ENCODE peak calls at places on chromosome 15, in five cellular contexts. X is heart left ventricle, Z is adrenal gland, E is hepatocyte, M is lung. S is an unnamed sample. For H3K4me1, the result is how much of the 10 kb centered on the place peaks cover.

GRCh38 chr15:62989366-62990055 is 53.0 kb upstream of the TPM1 start:
- DNase-seq in M (no peak), E (no peak), X (no peak), Z (no peak), S (no peak)

GRCh38 chr15:76204916-76205460 is 106.3 kb downstream of the ETFA start:
- DNase-seq in M (no peak), X (no peak), Z (no peak), E (no peak), S (no peak)

GRCh38 chr15:67809441-67809840 is 15.9 kb upstream of the SKOR1 start:
- DNase-seq in E (no peak), Z (no peak), M (no peak), X (no peak), S (no peak)

GRCh38 chr15:78364233-78364632 is 24.1 kb downstream of the CRABP1 start:
- DNase-seq in Z (no peak), E (peak), M (no peak), X (no peak), S (no peak)

GRCh38 chr15:45454825-45455224 is 67.7 kb downstream of the SLC30A4 start:
- DNase-seq in E (peak), M (peak), Z (peak), X (peak), S (peak)

GRCh38 chr15:67799801-67800205 is 25.5 kb upstream of the SKOR1 start:
- DNase-seq in M (no peak), E (no peak), X (no peak), Z (no peak), S (no peak)

GRCh38 chr15:38072507-38073277 is 138.3 kb downstream of the TMCO5A start:
- DNase-seq in E (peak), Z (peak), X (peak), M (peak), S (peak)

GRCh38 chr15:72319360-72319984 is 485 bp downstream of the CELF6 start:
- DNase-seq in Z (peak), E (peak), X (peak), M (peak), S (peak)

GRCh38 chr15:65551183-65551582 is 20.9 kb downstream of the HACD3 start:
- DNase-seq in M (no peak), Z (no peak), E (no peak), X (no peak), S (no peak)

GRCh38 chr15:100284701-100285100 is 57.1 kb downstream of the ADAMTS17 start:
- DNase-seq in M (peak), E (peak), Z (no peak), X (peak), S (peak)

GRCh38 chr15:80549712-80550111 is 145.4 kb upstream of the ABHD17C start:
- DNase-seq in Z (no peak), M (no peak), E (no peak), X (no peak), S (no peak)

GRCh38 chr15:41888662-41889253 is 5.1 kb downstream of the SPTBN5 start:
- DNase-seq in E (no peak), Z (no peak), X (no peak), M (no peak), S (no peak)

GRCh38 chr15:44084171-44084570 is 110.9 kb downstream of the FRMD5 start:
- DNase-seq in M (no peak), X (no peak), E (no peak), Z (no peak), S (no peak)

GRCh38 chr15:40310001-40310959 is 2.5 kb upstream of the PLCB2 start:
- DNase-seq in X (peak), M (peak), Z (peak), E (peak), S (peak)

GRCh38 chr15:81514769-81515168 is 140.8 kb upstream of the TMC3 start:
- DNase-seq in Z (no peak), X (no peak), M (no peak), E (no peak), S (no peak)

GRCh38 chr15:101201411-101202174 is 50.3 kb downstream of the CHSY1 start:
- DNase-seq in Z (peak), E (peak), X (peak), M (peak), S (peak)

GRCh38 chr15:61521961-61522360 is 292.9 kb upstream of the RORA start:
- DNase-seq in Z (no peak), E (no peak), M (no peak), X (no peak), S (no peak)

GRCh38 chr15:61522375-61522774 is 293.3 kb upstream of the RORA start:
- DNase-seq in E (no peak), Z (no peak), X (no peak), M (no peak), S (no peak)

GRCh38 chr15:61527836-61528589 is 298.9 kb upstream of the RORA start:
- DNase-seq in M (no peak), Z (no peak), E (no peak), X (no peak), S (no peak)

GRCh38 chr15:61528590-61528929 is 299.5 kb upstream of the RORA start:
- DNase-seq in E (no peak), Z (no peak), X (no peak), M (no peak), S (no peak)

DNA sequence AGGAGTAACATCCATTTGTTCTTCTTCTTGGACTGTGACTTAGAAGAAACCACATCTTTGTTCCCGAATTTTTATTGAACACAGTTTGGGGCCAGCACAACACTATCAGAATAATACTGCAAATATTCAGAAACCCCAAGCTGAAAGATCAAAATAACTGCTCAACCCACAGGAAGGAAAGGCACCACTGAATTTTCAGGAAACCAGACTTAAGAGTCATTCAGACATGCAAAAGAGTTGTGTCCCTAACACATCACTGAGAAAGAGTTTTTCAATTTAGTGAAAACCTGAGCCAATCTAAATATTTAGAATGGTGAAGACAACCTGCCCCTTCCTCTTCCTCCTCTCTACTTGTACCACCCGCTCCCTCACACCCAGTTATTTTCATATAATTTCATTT is 295.0 kb upstream of the RORA start:
- DNase-seq in E (no peak), X (no peak), Z (no peak), M (no peak), S (no peak)
- H3K27ac ChIP-seq in E (no peak), X (no peak), Z (no peak), M (no peak), S (no peak)

DNA sequence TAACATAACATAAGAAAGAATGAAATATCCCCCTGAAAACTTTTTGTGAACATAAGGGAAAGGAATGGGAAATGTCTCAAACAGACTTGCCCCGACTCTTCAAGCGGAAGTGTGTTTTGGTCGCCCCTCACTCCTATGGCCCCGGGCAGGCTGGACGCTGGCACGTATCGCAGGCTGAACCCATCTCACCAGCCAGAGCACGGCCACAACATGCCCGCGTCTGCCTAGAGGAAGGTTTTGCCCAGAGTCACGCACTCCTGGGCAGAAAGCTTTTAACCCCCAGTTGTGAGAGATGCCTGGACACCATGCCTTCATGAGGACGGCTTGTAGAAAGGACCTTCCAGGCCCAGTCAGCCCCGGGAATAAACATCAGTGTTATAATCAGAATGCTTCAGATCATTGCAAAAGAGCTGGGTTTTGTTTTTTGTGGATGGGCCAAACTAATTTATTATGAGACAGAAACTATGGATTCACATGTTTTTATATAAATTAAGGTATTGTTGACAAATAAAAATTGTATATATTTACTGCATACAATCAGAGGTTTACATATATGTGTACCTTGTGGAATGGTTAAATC is 16.5 kb downstream of the CYFIP1 start:
- DNase-seq in M (no peak), X (no peak), E (no peak), Z (no peak), S (no peak)
- H3K4me1 ChIP-seq in M (under half), X (half or more), E (under half), Z (half or more), S (half or more)

GRCh38 chr15:91409430-91409829 is 309.4 kb downstream of the SV2B start:
- DNase-seq in X (no peak), M (no peak), E (no peak), Z (no peak), S (no peak)
- H3K27ac ChIP-seq in X (peak), M (no peak), E (no peak), Z (no peak), S (peak)

GRCh38 chr15:60391722-60392340 is 6.0 kb downstream of the ANXA2 start:
- DNase-seq in E (no peak), Z (no peak), X (no peak), M (no peak), S (no peak)
- H3K4me1 ChIP-seq in E (half or more), Z (half or more), X (half or more), M (under half), S (half or more)

GRCh38 chr15:29470311-29470710 is 200.7 kb upstream of the NSMCE3 start:
- DNase-seq in X (no peak), E (no peak), M (no peak), Z (no peak), S (no peak)
- H3K27ac ChIP-seq in X (no peak), E (peak), M (no peak), Z (no peak), S (no peak)

DNA sequence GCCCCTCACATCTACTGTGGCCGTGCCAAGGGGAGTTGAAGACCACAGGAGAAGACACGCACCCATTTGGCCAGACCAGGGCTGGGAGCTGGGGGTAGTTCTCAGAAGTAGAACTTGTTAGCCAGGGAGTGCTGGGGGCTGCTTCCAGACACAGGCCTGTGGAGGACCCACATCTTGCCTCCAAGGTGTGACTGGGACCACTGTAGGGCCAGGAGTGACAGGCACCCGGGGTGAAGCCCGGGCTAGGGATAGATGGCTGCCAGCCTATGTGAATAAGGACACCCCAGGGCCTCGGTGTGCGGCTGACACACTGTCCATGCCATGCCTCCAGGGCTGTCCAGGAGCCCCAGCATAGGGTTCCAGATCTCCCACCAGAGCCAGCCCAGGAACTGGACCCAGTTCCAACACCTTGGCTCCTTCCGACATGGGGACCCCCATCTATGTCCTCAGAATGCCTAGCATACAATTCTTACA is 1.8 kb downstream of the ANPEP start:
- DNase-seq in X (no peak), Z (no peak), M (no peak), E (no peak), S (no peak)
- H3K4me1 ChIP-seq in X (under half), Z (under half), M (under half), E (under half), S (under half)